ENCODE peak calls at places on chromosomes 1 and 21, in six cellular contexts. L, Q, K, A, N and Z are unnamed samples.

GRCh38 chr1:85464497-85465098 is 361 bp downstream of the DDAH1 start:
- DNase-seq in L (no peak), Q (no peak), K (peak), A (peak), N (peak), Z (peak)

GRCh38 chr1:145889722-145890121 is 4.1 kb upstream of the ANKRD35 start:
- DNase-seq in L (no peak), Q (no peak), K (no peak), A (no peak), N (no peak), Z (no peak)

GRCh38 chr1:29211086-29212030 is 19.4 kb downstream of the MECR start:
- DNase-seq in L (no peak), Q (no peak), K (no peak), A (no peak), N (no peak), Z (no peak)

GRCh38 chr1:21665711-21666571 is 3.2 kb downstream of the RAP1GAP start:
- DNase-seq in L (no peak), Q (no peak), K (peak), A (peak), N (peak), Z (no peak)

GRCh38 chr1:29156543-29157268 is 25.0 kb downstream of the SRSF4 start:
- DNase-seq in L (no peak), Q (no peak), K (no peak), A (no peak), N (no peak), Z (peak)

GRCh38 chr1:903721-904270 is 19.9 kb upstream of the SAMD11 start:
- DNase-seq in L (no peak), Q (no peak), K (no peak), A (no peak), N (peak), Z (peak)

GRCh38 chr1:61088163-61088840 is 5.9 kb downstream of the NFIA start:
- DNase-seq in L (no peak), Q (no peak), K (no peak), A (no peak), N (no peak), Z (no peak)

GRCh38 chr1:112887599-112888303 is 68.2 kb downstream of the SLC16A1 start:
- DNase-seq in L (no peak), Q (no peak), K (no peak), A (peak), N (no peak), Z (no peak)

GRCh38 chr1:208209286-208209685 is 34.9 kb downstream of the PLXNA2 start:
- DNase-seq in L (no peak), Q (no peak), K (no peak), A (no peak), N (no peak), Z (no peak)

GRCh38 chr1:159187647-159188374 is 16.4 kb downstream of the CADM3 start:
- DNase-seq in L (no peak), Q (no peak), K (no peak), A (no peak), N (no peak), Z (no peak)

GRCh38 chr1:30684881-30685795 is 38.2 kb downstream of the MATN1 start:
- DNase-seq in L (no peak), Q (no peak), K (no peak), A (no peak), N (peak), Z (no peak)

GRCh38 chr1:16921391-16922185 is at the start of gene CROCC:
- DNase-seq in L (no peak), Q (peak), K (peak), A (peak), N (no peak), Z (peak)

GRCh38 chr1:155134858-155135415 is 715 bp upstream of the SLC50A1 start:
- DNase-seq in L (no peak), Q (no peak), K (peak), A (peak), N (peak), Z (peak)

GRCh38 chr1:36203554-36204346 is 20.5 kb upstream of the THRAP3 start:
- DNase-seq in L (no peak), Q (no peak), K (no peak), A (no peak), N (peak), Z (peak)

GRCh38 chr1:88371396-88371795 is 312.7 kb upstream of the PKN2 start:
- DNase-seq in L (no peak), Q (no peak), K (no peak), A (peak), N (no peak), Z (no peak)

GRCh38 chr1:179953974-179954493 is 576 bp upstream of the CEP350 start:
- DNase-seq in L (no peak), Q (peak), K (peak), A (peak), N (no peak), Z (no peak)

GRCh38 chr1:204418174-204419063 is 6.8 kb upstream of the PPP1R15B start:
- DNase-seq in L (no peak), Q (no peak), K (peak), A (no peak), N (no peak), Z (no peak)

GRCh38 chr21:46150073-46150472 is 5.3 kb downstream of the FTCD start:
- DNase-seq in L (no peak), Q (peak), K (no peak), A (no peak), N (peak), Z (peak)